ENCODE peak calls at places on chromosomes 5 and 9, in four cellular contexts. E is H1, T is HepG2, X is NT2/D1. O is an unnamed sample.

GRCh38 chr9:97895695-97896332 is 26.5 kb downstream of the TRMO start:
- DNase-seq in X (no peak), T (peak; percentile 25), E (no peak), O (no peak)

GRCh38 chr5:144644317-144644716 is 473.6 kb downstream of the KCTD16 start:
- DNase-seq in X (peak; percentile 2), E (no peak), T (no peak), O (no peak)

GRCh38 chr9:27165670-27166069 is 56.6 kb downstream of the TEK start:
- DNase-seq in E (peak; percentile 17), T (peak; percentile 7), X (no peak), O (no peak)

GRCh38 chr9:71767421-71768321 is 642 bp downstream of the CEMIP2 start:
- DNase-seq in T (no peak), E (no peak), X (no peak), O (no peak)

GRCh38 chr5:124798890-124799289 is 52.5 kb upstream of the ZNF608 start:
- DNase-seq in T (no peak), X (no peak), E (no peak), O (no peak)

GRCh38 chr5:166758151-166758550 is 1533.3 kb upstream of the WWC1 start:
- DNase-seq in T (no peak), E (no peak), X (no peak), O (no peak)

GRCh38 chr5:168327451-168327850 is 36.0 kb downstream of the WWC1 start:
- DNase-seq in T (no peak), E (no peak), X (no peak), O (no peak)

GRCh38 chr5:86880785-86881492 is 263.2 kb downstream of the COX7C start:
- DNase-seq in E (peak; percentile 60), T (peak; percentile 84), X (peak; percentile 65), O (peak; percentile 12)

GRCh38 chr9:98045234-98046160 is 11.0 kb upstream of the NANS start:
- DNase-seq in T (peak; percentile 77), X (no peak), E (no peak), O (peak; percentile 84)

GRCh38 chr9:115367780-115368179 is 249.8 kb upstream of the TNC start:
- DNase-seq in T (no peak), E (no peak), X (no peak), O (no peak)

GRCh38 chr5:18465833-18466681 is 831.8 kb downstream of the TAF11L14 start:
- DNase-seq in X (peak; percentile 55), E (peak; percentile 31), T (peak; percentile 41), O (peak; percentile 17)

GRCh38 chr9:131503626-131504465 is 1.1 kb downstream of the POMT1 start:
- DNase-seq in E (peak; percentile 21), X (no peak), T (peak; percentile 32), O (no peak)

GRCh38 chr5:68381909-68382308 is 166.4 kb downstream of the PIK3R1 start:
- DNase-seq in X (no peak), E (no peak), T (no peak), O (no peak)

GRCh38 chr9:35859310-35859994 is 10.7 kb downstream of the OR13J1 start:
- DNase-seq in E (no peak), X (no peak), T (no peak), O (no peak)

GRCh38 chr5:82551840-82552385 is 273.8 kb upstream of the RPS23 start:
- DNase-seq in T (no peak), E (no peak), X (no peak), O (no peak)

GRCh38 chr9:116151966-116152381 is 1.6 kb upstream of the PAPPA start:
- DNase-seq in T (no peak), X (no peak), E (no peak), O (no peak)

GRCh38 chr9:133888048-133888778 is 103.9 kb downstream of the VAV2 start:
- DNase-seq in E (no peak), X (no peak), T (peak; percentile 83), O (no peak)
- TF ChIP-seq SUZ12 in E (no peak), X (no peak), T (no peak), O (no peak)

DNA sequence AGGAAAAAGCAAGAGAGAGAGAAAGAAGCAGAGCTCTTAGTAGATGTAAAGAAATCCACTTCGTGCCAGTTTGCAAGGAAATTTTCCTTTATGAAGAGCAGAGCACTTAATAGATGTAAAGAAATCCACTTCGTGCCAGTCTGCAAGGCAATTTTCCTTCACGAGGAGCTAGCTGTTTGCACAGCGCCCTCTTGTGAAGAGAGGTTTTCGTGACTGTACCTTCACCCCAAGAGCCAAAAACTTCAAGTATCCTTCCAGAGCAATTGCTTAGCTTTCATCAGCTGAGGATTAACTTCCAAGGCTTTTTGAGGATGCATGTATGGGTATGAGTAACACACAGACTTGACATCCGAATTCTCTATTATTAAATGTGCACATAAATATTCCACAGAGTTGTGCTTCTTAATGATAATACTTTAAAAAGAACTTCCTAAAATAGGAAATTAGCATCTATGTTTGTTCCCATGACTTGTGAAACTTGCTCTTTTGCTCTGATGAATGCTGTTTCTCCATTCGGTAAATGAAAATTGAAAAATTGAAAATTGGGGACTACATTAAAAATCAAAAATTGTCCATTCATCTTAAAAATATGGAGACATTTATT is 525.6 kb downstream of the PDE4D start:
- DNase-seq in X (peak; percentile 46), T (peak; percentile 30), E (no peak), O (no peak)
- TF ChIP-seq ZNF274 in X (no peak), T (no peak), E (no peak), O (no peak)

GRCh38 chr9:75823136-75823535 is 67.3 kb upstream of the PCSK5 start:
- DNase-seq in T (no peak), X (no peak), E (no peak), O (no peak)
- TF ChIP-seq SUZ12 in T (no peak), X (no peak), E (no peak), O (no peak)

DNA sequence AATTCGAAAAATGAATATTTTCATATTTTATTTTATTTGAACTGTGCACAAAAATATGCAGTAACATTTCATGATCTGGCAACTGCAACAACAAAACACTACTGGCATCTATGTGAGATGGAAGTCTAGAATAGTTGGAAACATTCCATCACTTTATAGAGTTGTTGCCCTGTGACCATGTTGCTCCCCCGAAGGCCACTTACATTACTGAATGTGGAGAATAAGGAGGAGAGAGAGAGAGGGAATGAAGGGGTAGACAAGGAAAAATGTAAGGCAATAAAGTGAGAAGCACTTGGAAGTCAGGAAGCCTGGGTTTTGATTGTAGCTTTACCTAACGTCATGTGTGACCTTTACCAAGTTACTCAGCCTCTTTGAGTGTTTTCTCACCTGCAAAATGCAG is 437.2 kb upstream of the EDIL3 start:
- DNase-seq in T (no peak), X (no peak), E (no peak), O (no peak)
- TF ChIP-seq ZNF274 in T (no peak), X (no peak), E (no peak), O (no peak)

O was measured in GM12878.